ENCODE peak calls at places on chromosomes 1 and 21, in six cellular contexts. P, W, E, N, R and H are unnamed samples. For H3K9me3, the result is how much of the 10 kb centered on the place peaks cover.

GRCh38 chr1:234768569-234769283 is 158.7 kb upstream of the IRF2BP2 start:
- DNase-seq in P (no peak), W (no peak), E (peak), N (no peak), R (no peak), H (no peak)

GRCh38 chr1:200506471-200506870 is 96.6 kb upstream of the ZNF281 start:
- DNase-seq in P (no peak), W (no peak), E (no peak), N (no peak), R (no peak), H (no peak)

GRCh38 chr1:117051224-117052064 is 8.7 kb upstream of the TTF2 start:
- DNase-seq in P (peak), W (no peak), E (peak), N (no peak), R (no peak), H (peak)

GRCh38 chr1:37098196-37098595 is 63.9 kb upstream of the GRIK3 start:
- DNase-seq in P (no peak), W (no peak), E (no peak), N (no peak), R (no peak), H (no peak)

GRCh38 chr1:32902535-32902920 is 1.3 kb upstream of the TMEM54 start:
- DNase-seq in P (no peak), W (no peak), E (no peak), N (no peak), R (no peak), H (no peak)

GRCh38 chr1:234875953-234876814 is 252.5 kb downstream of the TOMM20 start:
- DNase-seq in P (no peak), W (no peak), E (peak), N (peak), R (no peak), H (no peak)

GRCh38 chr1:108561731-108562326 is 1.9 kb downstream of the EEIG2 start:
- DNase-seq in P (peak), W (peak), E (peak), N (peak), R (peak), H (peak)

GRCh38 chr1:147651466-147651865 is 18.9 kb downstream of the ACP6 start:
- DNase-seq in P (no peak), W (no peak), E (no peak), N (no peak), R (no peak), H (no peak)

GRCh38 chr1:39220900-39221870 is 16.7 kb downstream of the MACF1 start:
- DNase-seq in P (no peak), W (no peak), E (peak), N (no peak), R (no peak), H (no peak)

GRCh38 chr21:36113647-36114428 is 21.0 kb upstream of the CBR3 start:
- DNase-seq in P (peak), W (peak), E (peak), N (no peak), R (no peak), H (peak)

GRCh38 chr1:38891753-38892152 is 10.4 kb upstream of the GJA9 start:
- DNase-seq in P (no peak), W (no peak), E (no peak), N (no peak), R (no peak), H (no peak)

GRCh38 chr1:47725000-47725731 is 272.0 kb downstream of the TRABD2B start:
- DNase-seq in P (no peak), W (no peak), E (no peak), N (no peak), R (no peak), H (no peak)

GRCh38 chr1:23555949-23556640 is 3.2 kb downstream of the ID3 start:
- DNase-seq in P (no peak), W (no peak), E (peak), N (no peak), R (no peak), H (no peak)

GRCh38 chr1:29634324-29635072 is 398.2 kb downstream of the PTPRU start:
- DNase-seq in P (no peak), W (no peak), E (no peak), N (no peak), R (no peak), H (no peak)

GRCh38 chr1:167694691-167695090 is 27.1 kb upstream of the MPZL1 start:
- DNase-seq in P (no peak), W (no peak), E (no peak), N (no peak), R (no peak), H (no peak)

GRCh38 chr1:35807614-35808375 is at the start of gene AGO4:
- DNase-seq in P (peak), W (peak), E (peak), N (peak), R (peak), H (peak)

GRCh38 chr1:228765543-228765942 is 30.3 kb downstream of the RHOU start:
- DNase-seq in P (no peak), W (no peak), E (peak), N (no peak), R (no peak), H (no peak)

GRCh38 chr1:12472798-12473551 is 145.0 kb downstream of the DHRS3 start:
- DNase-seq in P (peak), W (no peak), E (peak), N (no peak), R (no peak), H (peak)

GRCh38 chr1:9859252-9860014 is 35.7 kb upstream of the CLSTN1 start:
- DNase-seq in P (no peak), W (no peak), E (no peak), N (no peak), R (no peak), H (no peak)

GRCh38 chr1:156845055-156845952 is 13.6 kb downstream of the INSRR start:
- DNase-seq in P (no peak), W (peak), E (no peak), N (no peak), R (no peak), H (no peak)

GRCh38 chr1:169484683-169485426 is 889 bp downstream of the SLC19A2 start:
- DNase-seq in P (peak), W (peak), E (peak), N (peak), R (peak), H (no peak)

GRCh38 chr1:186983327-186983726 is 154.6 kb downstream of the PLA2G4A start:
- DNase-seq in P (no peak), W (no peak), E (no peak), N (no peak), R (no peak), H (no peak)

GRCh38 chr21:29377266-29377665 is 78.5 kb downstream of the BACH1 start:
- DNase-seq in P (no peak), W (no peak), E (no peak), N (no peak), R (no peak), H (no peak)

GRCh38 chr1:61237147-61237546 is 154.8 kb downstream of the NFIA start:
- DNase-seq in P (no peak), W (no peak), E (no peak), N (no peak), R (no peak), H (no peak)

GRCh38 chr1:227894306-227894721 is 53.4 kb downstream of the WNT9A start:
- DNase-seq in P (no peak), W (no peak), E (no peak), N (peak), R (no peak), H (no peak)

GRCh38 chr1:242535986-242536385 is 11.5 kb upstream of the PLD5 start:
- DNase-seq in P (no peak), W (no peak), E (no peak), N (no peak), R (no peak), H (no peak)
- H3K9me3 ChIP-seq in P (under half), W (under half), E (under half), N (under half), R (under half), H (under half)

GRCh38 chr1:48978413-48978812 is 201.7 kb upstream of the BEND5 start:
- DNase-seq in P (no peak), W (no peak), E (no peak), N (no peak), R (no peak), H (no peak)
- H3K9me3 ChIP-seq in P (under half), W (under half), E (under half), N (under half), R (under half), H (under half)

DNA sequence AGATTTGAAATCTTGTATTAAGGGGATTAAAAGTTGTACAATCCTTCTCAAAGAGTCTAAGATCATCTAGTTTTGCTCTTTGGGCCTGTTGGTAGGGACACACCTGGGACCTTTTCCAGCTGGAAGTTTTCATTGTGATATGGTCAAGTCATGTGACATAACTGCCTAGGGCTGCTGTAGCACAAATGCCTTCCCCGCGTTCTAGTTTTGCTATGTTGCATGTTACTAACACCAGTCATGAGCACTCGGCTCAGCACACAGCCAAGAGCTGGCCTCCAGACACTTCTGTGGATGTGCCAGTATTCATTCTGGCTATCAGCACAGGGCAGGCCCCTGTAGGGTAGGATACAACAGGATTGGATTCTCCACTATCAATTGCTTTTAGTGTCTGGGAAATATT is 14.6 kb upstream of the FLG2 start:
- DNase-seq in P (no peak), W (no peak), E (no peak), N (no peak), R (no peak), H (no peak)
- H3K9me3 ChIP-seq in P (under half), W (under half), E (under half), N (under half), R (under half), H (under half)

DNA sequence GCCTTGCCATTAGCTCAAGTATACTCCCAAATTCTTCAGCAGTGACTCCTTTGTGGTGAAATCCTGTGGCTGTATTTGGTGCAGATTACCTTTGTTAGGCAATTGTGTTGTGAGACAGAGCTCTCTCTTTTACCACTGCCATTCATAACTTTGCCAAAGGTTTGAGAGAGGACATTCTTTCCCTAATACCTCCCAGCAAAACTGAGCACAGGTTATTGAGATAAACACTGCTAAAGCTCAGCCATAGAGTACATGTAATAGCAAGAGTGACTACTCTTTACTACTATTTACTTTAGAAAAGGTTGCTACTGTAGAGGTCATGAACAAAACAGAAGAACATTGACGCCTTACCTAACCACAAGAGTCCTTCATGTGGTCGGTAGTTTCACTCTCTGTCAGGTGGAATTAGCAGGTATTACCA is 514.0 kb upstream of the ADAMTS5 start:
- DNase-seq in P (no peak), W (no peak), E (no peak), N (no peak), R (no peak), H (no peak)
- H3K9me3 ChIP-seq in P (under half), W (under half), E (under half), N (under half), R (under half), H (under half)

GRCh38 chr1:100127226-100127625 is 5.5 kb downstream of the SASS6 start:
- DNase-seq in P (no peak), W (no peak), E (no peak), N (no peak), R (no peak), H (no peak)
- H3K9me3 ChIP-seq in P (under half), W (under half), E (under half), N (under half), R (under half), H (under half)

DNA sequence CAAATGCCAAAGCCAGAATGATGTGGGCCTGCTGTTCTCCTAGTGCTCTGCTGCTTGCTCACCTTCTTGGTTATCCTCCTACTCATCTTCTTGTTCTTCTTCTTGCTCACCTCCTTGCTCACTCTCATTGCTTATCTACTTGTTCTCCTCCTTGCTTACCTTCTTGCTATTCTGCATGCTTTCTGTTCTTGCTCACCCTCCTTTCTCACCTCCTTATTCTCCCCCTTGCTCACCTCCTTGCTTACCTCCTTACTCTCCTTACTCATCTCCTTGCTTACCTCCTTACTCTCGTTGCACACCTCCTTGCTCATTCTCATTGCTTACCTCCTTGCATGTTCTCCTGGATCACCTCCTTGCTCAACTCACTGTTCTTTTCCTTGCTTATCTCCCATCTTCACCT is at the start of gene OR14I1:
- DNase-seq in P (no peak), W (no peak), E (no peak), N (no peak), R (no peak), H (no peak)
- H3K9me3 ChIP-seq in P (under half), W (under half), E (under half), N (under half), R (under half), H (under half)